ENCODE peak calls at places on chromosomes 3 and 15, in four cellular contexts. V is nucleus accumbens, Q is progenitor cell of endocrine pancreas, Y is ovary. K is an unnamed sample.

GRCh38 chr3:4395448-4395847 is 71.6 kb downstream of the SUMF1 start:
- DNase-seq in Y (no peak), Q (no peak), V (no peak), K (no peak)

GRCh38 chr3:50572801-50573371 is 3.6 kb downstream of the HEMK1 start:
- DNase-seq in V (no peak), Y (no peak), Q (no peak), K (no peak)

GRCh38 chr3:46849098-46849631 is 14.1 kb downstream of the MYL3 start:
- DNase-seq in Y (no peak), V (no peak), Q (peak; percentile 6), K (no peak)

GRCh38 chr3:29925150-29925549 is 644.3 kb downstream of the RBMS3 start:
- DNase-seq in Q (no peak), V (no peak), Y (no peak), K (no peak)

GRCh38 chr15:65311760-65312159 is 7.3 kb downstream of the RNU5B-1 start:
- DNase-seq in Q (no peak), Y (no peak), V (no peak), K (no peak)

GRCh38 chr15:58875343-58875742 is 58.1 kb downstream of the SLTM start:
- DNase-seq in Y (no peak), Q (no peak), V (no peak), K (no peak)

GRCh38 chr15:79505956-79506355 is 73.8 kb downstream of the MINAR1 start:
- DNase-seq in Y (no peak), V (no peak), Q (no peak), K (no peak)

GRCh38 chr15:50262533-50262932 is 3.0 kb downstream of the HDC start:
- DNase-seq in V (no peak), Q (no peak), Y (no peak), K (no peak)

GRCh38 chr3:152524198-152525140 is 255.7 kb downstream of the MBNL1 start:
- DNase-seq in Y (no peak), Q (no peak), V (no peak), K (no peak)

GRCh38 chr3:57007513-57008415 is 52.7 kb upstream of the SPATA12 start:
- DNase-seq in Q (no peak), Y (peak; percentile 77), V (no peak), K (peak; percentile 45)

GRCh38 chr15:67820992-67821783 is 4.1 kb upstream of the SKOR1 start:
- DNase-seq in Q (peak; percentile 75), V (no peak), Y (peak; percentile 82), K (no peak)

GRCh38 chr15:69164807-69165636 is 4.6 kb downstream of the GLCE start:
- DNase-seq in Q (no peak), V (no peak), Y (no peak), K (no peak)

GRCh38 chr15:23482228-23482627 is 35.2 kb upstream of the GOLGA6L2 start:
- DNase-seq in V (no peak), Q (no peak), Y (no peak), K (no peak)

GRCh38 chr15:92636950-92637481 is 18.6 kb downstream of the FAM174B start:
- DNase-seq in Y (no peak), V (no peak), Q (no peak), K (no peak)

GRCh38 chr3:31755911-31756658 is 223.4 kb downstream of the STT3B start:
- DNase-seq in Q (no peak), V (no peak), Y (no peak), K (no peak)

GRCh38 chr15:37819191-37819590 is 115.2 kb upstream of the TMCO5A start:
- DNase-seq in Y (no peak), Q (no peak), V (no peak), K (no peak)

GRCh38 chr15:31440754-31441298 is 114.2 kb downstream of the KLF13 start:
- DNase-seq in Y (peak; percentile 78), V (no peak), Q (no peak), K (peak; percentile 35)

GRCh38 chr3:61315874-61316273 is 64.6 kb upstream of the FHIT start:
- DNase-seq in V (no peak), Q (peak; percentile 38), Y (no peak), K (no peak)

GRCh38 chr15:73366766-73367623 is 1.8 kb downstream of the HCN4 start:
- DNase-seq in Q (no peak), V (no peak), Y (no peak), K (no peak)

GRCh38 chr3:177295116-177295515 is 97.8 kb upstream of the TBL1XR1 start:
- DNase-seq in Q (no peak), V (no peak), Y (no peak), K (no peak)

GRCh38 chr3:126184465-126185000 is 4.1 kb upstream of the ALDH1L1 start:
- DNase-seq in Q (no peak), V (no peak), Y (peak; percentile 57), K (no peak)

GRCh38 chr3:45644063-45644462 is 45.1 kb upstream of the SACM1L start:
- DNase-seq in Y (no peak), Q (no peak), V (no peak), K (no peak)